ENCODE peak calls at places on chromosomes 1 and 21, in five cellular contexts. P, W, E, A and J are unnamed samples.

GRCh38 chr1:248841702-248842395 is 3.8 kb downstream of the ZNF672 start:
- DNase-seq in P (no peak), W (peak), E (no peak), A (no peak), J (peak)

GRCh38 chr21:27077501-27077900 is 110.6 kb upstream of the ADAMTS5 start:
- DNase-seq in P (no peak), W (no peak), E (no peak), A (no peak), J (peak)

GRCh38 chr1:165006843-165007242 is 349.7 kb downstream of the LMX1A start:
- DNase-seq in P (no peak), W (no peak), E (no peak), A (no peak), J (no peak)

GRCh38 chr21:37367301-37367757 is 756 bp downstream of the DYRK1A start:
- DNase-seq in P (peak), W (peak), E (no peak), A (no peak), J (no peak)

GRCh38 chr1:115677172-115677542 is 35.4 kb downstream of the VANGL1 start:
- DNase-seq in P (no peak), W (peak), E (no peak), A (peak), J (peak)

GRCh38 chr1:228723287-228723686 is 12.0 kb upstream of the RHOU start:
- DNase-seq in P (no peak), W (no peak), E (peak), A (no peak), J (no peak)

GRCh38 chr1:53461329-53462044 is 2.3 kb downstream of the DMRTB1 start:
- DNase-seq in P (no peak), W (no peak), E (no peak), A (no peak), J (no peak)

GRCh38 chr1:180510882-180511281 is 8.5 kb upstream of the ACBD6 start:
- DNase-seq in P (no peak), W (no peak), E (no peak), A (no peak), J (no peak)

GRCh38 chr1:151369621-151370048 is 2.9 kb downstream of the SELENBP1 start:
- DNase-seq in P (no peak), W (no peak), E (no peak), A (no peak), J (no peak)

GRCh38 chr1:245939756-245940345 is 567.2 kb downstream of the SMYD3 start:
- DNase-seq in P (no peak), W (no peak), E (no peak), A (no peak), J (no peak)

GRCh38 chr1:96541491-96541890 is 180.1 kb upstream of the PTBP2 start:
- DNase-seq in P (no peak), W (no peak), E (no peak), A (no peak), J (no peak)

GRCh38 chr1:156601122-156601830 is at the start of gene GPATCH4:
- DNase-seq in P (peak), W (peak), E (peak), A (peak), J (peak)

GRCh38 chr1:181151378-181152326 is 63.2 kb downstream of the IER5 start:
- DNase-seq in P (no peak), W (no peak), E (peak), A (peak), J (peak)

GRCh38 chr1:91830242-91831131 is 55.5 kb downstream of the TGFBR3 start:
- DNase-seq in P (no peak), W (peak), E (peak), A (peak), J (peak)

GRCh38 chr1:223831755-223832636 is 13.8 kb downstream of the TP53BP2 start:
- DNase-seq in P (no peak), W (no peak), E (no peak), A (peak), J (peak)

GRCh38 chr1:43947890-43948437 is 1.2 kb downstream of the IPO13 start:
- DNase-seq in P (no peak), W (no peak), E (no peak), A (peak), J (no peak)

GRCh38 chr1:101781437-101781836 is 215.3 kb downstream of the OLFM3 start:
- DNase-seq in P (no peak), W (no peak), E (peak), A (no peak), J (peak)

GRCh38 chr1:17187065-17187464 is 17.9 kb upstream of the PADI1 start:
- DNase-seq in P (no peak), W (no peak), E (no peak), A (no peak), J (no peak)

GRCh38 chr1:156432109-156433018 is 63.4 kb downstream of the RHBG start:
- DNase-seq in P (no peak), W (no peak), E (no peak), A (no peak), J (no peak)

GRCh38 chr1:110228853-110229252 is 18.7 kb downstream of the KCNC4 start:
- DNase-seq in P (no peak), W (no peak), E (no peak), A (no peak), J (no peak)

GRCh38 chr1:43452789-43453441 is 816 bp downstream of the HYI start:
- DNase-seq in P (no peak), W (no peak), E (peak), A (peak), J (peak)